ENCODE peak calls at places on chromosomes 4 and X, in six cellular contexts. S is WERI-Rb-1, O is GM12865, R is kidney epithelial cell, Z is cardiac fibroblast, A is heart right ventricle. N is an unnamed sample.

GRCh38 chr4:130712038-130712437 is 1616.1 kb downstream of the C4orf33 start:
- DNase-seq in S (no peak), O (no peak), R (peak; percentile 12), Z (no peak), A (no peak), N (no peak)

GRCh38 chrX:37745354-37745753 is 34.5 kb upstream of the CYBB start:
- DNase-seq in S (peak; percentile 70), O (peak; percentile 81), R (peak; percentile 9), Z (peak; percentile 73), A (peak; percentile 59), N (peak; percentile 68)

GRCh38 chr4:112058433-112058832 is 86.8 kb upstream of the FAM241A start:
- DNase-seq in S (no peak), O (no peak), R (no peak), Z (no peak), A (no peak), N (peak; percentile 14)

GRCh38 chr4:138650917-138651564 is 364.5 kb upstream of the NOCT start:
- DNase-seq in S (no peak), O (no peak), R (peak; percentile 90), Z (peak; percentile 54), A (no peak), N (peak; percentile 86)

GRCh38 chr4:69656653-69657158 is 3.7 kb upstream of the UGT2A1 start:
- DNase-seq in S (no peak), O (no peak), R (no peak), Z (no peak), A (no peak), N (no peak)

GRCh38 chr4:26749867-26750266 is 110.8 kb upstream of the STIM2 start:
- DNase-seq in S (no peak), O (no peak), R (no peak), Z (no peak), A (no peak), N (no peak)

GRCh38 chrX:76148753-76149152 is 24.1 kb upstream of the PBDC1 start:
- DNase-seq in S (peak; percentile 27), O (peak; percentile 75), R (no peak), Z (peak; percentile 44), A (peak; percentile 10), N (peak; percentile 41)

GRCh38 chr4:170202721-170203120 is 113.0 kb upstream of the AADAT start:
- DNase-seq in S (no peak), O (no peak), R (no peak), Z (no peak), A (no peak), N (no peak)

GRCh38 chr4:107757860-107758476 is 37.9 kb upstream of the PAPSS1 start:
- DNase-seq in S (no peak), O (peak; percentile 18), R (no peak), Z (peak; percentile 69), A (no peak), N (peak; percentile 54)

GRCh38 chr4:118676128-118676527 is 9.1 kb upstream of the METTL14 start:
- DNase-seq in S (no peak), O (no peak), R (no peak), Z (no peak), A (no peak), N (no peak)

GRCh38 chr4:20254517-20255250 is 3.0 kb downstream of the SLIT2 start:
- DNase-seq in S (peak; percentile 25), O (no peak), R (no peak), Z (peak; percentile 59), A (peak; percentile 18), N (peak; percentile 35)

GRCh38 chrX:39603291-39603690 is 494.5 kb downstream of the BCOR start:
- DNase-seq in S (no peak), O (no peak), R (no peak), Z (no peak), A (no peak), N (no peak)

GRCh38 chr4:72779256-72779655 is 210.2 kb upstream of the ADAMTS3 start:
- DNase-seq in S (no peak), O (no peak), R (no peak), Z (peak; percentile 6), A (no peak), N (peak; percentile 77)

GRCh38 chr4:140963883-140964282 is 169.4 kb downstream of the RNF150 start:
- DNase-seq in S (no peak), O (no peak), R (no peak), Z (no peak), A (no peak), N (no peak)

GRCh38 chrX:151984891-151985290 is 10.4 kb upstream of the GABRE start:
- DNase-seq in S (no peak), O (no peak), R (no peak), Z (peak; percentile 11), A (no peak), N (no peak)

GRCh38 chrX:148580016-148580415 is 79.6 kb downstream of the AFF2 start:
- DNase-seq in S (no peak), O (no peak), R (no peak), Z (no peak), A (no peak), N (no peak)

GRCh38 chrX:66674506-66674905 is 35.6 kb upstream of the EDA2R start:
- DNase-seq in S (no peak), O (peak; percentile 5), R (no peak), Z (no peak), A (no peak), N (no peak)

GRCh38 chrX:134406230-134406794 is 53.7 kb upstream of the HPRT1 start:
- DNase-seq in S (no peak), O (no peak), R (no peak), Z (peak; percentile 11), A (no peak), N (no peak)

GRCh38 chr4:78845469-78845868 is 69.3 kb downstream of the BMP2K start:
- DNase-seq in S (no peak), O (peak; percentile 24), R (no peak), Z (peak; percentile 22), A (no peak), N (peak; percentile 38)

GRCh38 chr4:145619639-145619996 is 433 bp downstream of the MMAA start:
- DNase-seq in S (no peak), O (peak; percentile 74), R (peak; percentile 69), Z (peak; percentile 61), A (peak; percentile 21), N (peak; percentile 63)

GRCh38 chr4:5735463-5735862 is 24.5 kb downstream of the EVC start:
- DNase-seq in S (no peak), O (no peak), R (no peak), Z (no peak), A (no peak), N (no peak)

GRCh38 chr4:87633239-87633638 is 16.8 kb upstream of the DMP1 start:
- DNase-seq in S (no peak), O (no peak), R (no peak), Z (peak; percentile 73), A (no peak), N (peak; percentile 25)

GRCh38 chrX:21305799-21306336 is 68.3 kb upstream of the CNKSR2 start:
- DNase-seq in S (no peak), O (no peak), R (no peak), Z (no peak), A (no peak), N (no peak)

GRCh38 chr4:159013692-159014091 is 89.2 kb upstream of the RAPGEF2 start:
- DNase-seq in S (no peak), O (no peak), R (no peak), Z (no peak), A (no peak), N (no peak)

GRCh38 chr4:159010563-159011260 is 92.2 kb upstream of the RAPGEF2 start:
- DNase-seq in S (no peak), O (no peak), R (no peak), Z (peak; percentile 91), A (peak; percentile 64), N (peak; percentile 43)

GRCh38 chr4:159010100-159010499 is 92.8 kb upstream of the RAPGEF2 start:
- DNase-seq in S (no peak), O (no peak), R (no peak), Z (no peak), A (no peak), N (no peak)

GRCh38 chr4:159014896-159015295 is 88.0 kb upstream of the RAPGEF2 start:
- DNase-seq in S (no peak), O (no peak), R (no peak), Z (no peak), A (no peak), N (peak; percentile 19)

DNA sequence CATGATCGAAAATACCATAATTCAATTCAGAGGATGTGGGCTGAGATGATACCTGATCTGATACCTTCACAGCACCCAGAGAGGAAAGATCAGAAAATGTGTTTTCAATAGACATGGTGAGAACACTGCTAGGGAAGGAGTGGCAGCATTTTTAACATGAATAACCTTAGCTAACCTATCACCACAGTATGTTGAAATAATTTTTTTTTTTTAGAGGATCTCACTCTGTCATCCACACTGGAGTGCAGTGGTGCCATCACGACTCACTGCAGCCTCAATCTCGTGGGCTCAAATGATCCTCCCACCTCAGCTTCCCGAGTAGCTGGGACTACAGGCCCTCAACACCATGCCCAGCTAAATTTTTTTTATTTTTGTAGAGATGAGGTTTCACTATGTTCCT is 90.5 kb upstream of the RAPGEF2 start:
- DNase-seq in S (no peak), O (no peak), R (peak; percentile 16), Z (no peak), A (no peak), N (no peak)
- H3K4me3 ChIP-seq in S (no peak overlapping the region), O (no peak overlapping the region), R (no peak overlapping the region), Z (no peak overlapping the region), A (no peak overlapping the region), N (no peak overlapping the region)

GRCh38 chrX:120223374-120223773 is 27.2 kb upstream of the ZBTB33 start:
- DNase-seq in S (no peak), O (no peak), R (no peak), Z (no peak), A (no peak), N (no peak)
- TF ChIP-seq CTCF in S (no peak), O (no peak), R (no peak), Z (no peak), A (no peak), N (no peak)

DNA sequence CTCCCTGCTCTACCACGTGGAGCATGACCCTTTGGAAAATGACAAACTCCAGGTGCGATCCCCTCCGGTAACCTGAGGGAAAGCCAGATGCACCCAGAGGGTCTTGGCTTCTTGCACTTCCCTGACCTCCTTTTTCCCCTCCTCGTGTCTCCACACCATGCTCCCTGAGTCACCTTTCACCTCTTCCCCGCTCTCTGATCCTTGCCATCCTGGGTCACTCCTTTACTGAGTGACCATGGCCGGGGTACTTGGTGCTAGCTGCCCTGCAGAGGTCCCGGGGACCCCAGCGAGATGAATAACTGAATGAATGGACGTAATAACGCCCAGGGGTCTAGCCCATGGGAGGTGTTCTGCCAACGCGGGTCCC is 401 bp upstream of the ZFP92 start:
- DNase-seq in S (no peak), O (no peak), R (no peak), Z (no peak), A (no peak), N (no peak)
- H3K4me3 ChIP-seq in S (no peak overlapping the region), O (no peak overlapping the region), R (peak overlapping the region; percentile 45), Z (no peak overlapping the region), A (peak overlapping the region; percentile 57), N (peak overlapping the region; percentile 58)

GRCh38 chrX:12563121-12563520 is 228.1 kb upstream of the PRPS2 start:
- DNase-seq in S (no peak), O (no peak), R (no peak), Z (peak; percentile 57), A (no peak), N (peak; percentile 2)

GRCh38 chrX:12567857-12568256 is 223.4 kb upstream of the PRPS2 start:
- DNase-seq in S (no peak), O (peak; percentile 9), R (no peak), Z (peak; percentile 26), A (no peak), N (peak; percentile 8)

DNA sequence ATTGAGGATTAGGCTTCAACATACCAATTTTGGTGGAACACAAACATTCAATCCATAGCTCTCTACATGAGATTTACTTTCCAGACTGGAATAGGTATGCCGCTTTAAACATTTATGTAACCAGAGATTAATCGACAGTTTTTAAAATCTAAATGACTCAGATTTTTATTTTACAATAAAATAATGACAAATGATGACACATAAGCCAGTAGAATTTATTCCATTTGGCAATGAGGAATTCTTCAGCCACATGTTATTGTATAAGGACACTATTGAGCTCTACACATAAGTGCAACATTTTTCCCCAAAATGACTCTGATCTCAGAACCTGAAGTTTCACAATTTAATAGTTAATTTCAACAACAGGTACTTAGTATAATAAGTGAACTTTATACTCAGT is 227.0 kb upstream of the PRPS2 start:
- DNase-seq in S (no peak), O (no peak), R (no peak), Z (no peak), A (no peak), N (no peak)
- TF ChIP-seq CTCF in S (no peak), O (no peak), R (no peak), Z (no peak), A (no peak), N (no peak)

N was measured in fibroblast of villous mesenchyme.